ENCODE peak calls at places on chromosome 10, in six cellular contexts. X is testis, I is cardiac muscle cell, Y is lower leg skin, L is brain microvascular endothelial cell, N is upper lobe of right lung. K is an unnamed sample.

GRCh38 chr10:97508342-97508741 is 9.6 kb downstream of the UBTD1 start:
- DNase-seq in X (no peak), I (peak), Y (no peak), L (peak), N (no peak), K (peak)

GRCh38 chr10:67779455-67780205 is 58.4 kb downstream of the DNAJC12 start:
- DNase-seq in X (peak), I (peak), Y (peak), L (peak), N (no peak), K (peak)

GRCh38 chr10:119370046-119370770 is 162.8 kb downstream of the GRK5 start:
- DNase-seq in X (no peak), I (peak), Y (peak), L (peak), N (peak), K (peak)

GRCh38 chr10:25417611-25418010 is 242.8 kb downstream of the GPR158 start:
- DNase-seq in X (no peak), I (no peak), Y (no peak), L (no peak), N (no peak), K (no peak)

GRCh38 chr10:21364196-21365114 is 161.0 kb downstream of the SKIDA1 start:
- DNase-seq in X (peak), I (peak), Y (no peak), L (peak), N (no peak), K (peak)

GRCh38 chr10:74049995-74050394 is 52.1 kb downstream of the VCL start:
- DNase-seq in X (no peak), I (no peak), Y (no peak), L (no peak), N (no peak), K (no peak)

GRCh38 chr10:88990528-88991160 is at the start of gene FAS:
- DNase-seq in X (peak), I (peak), Y (peak), L (peak), N (peak), K (peak)

GRCh38 chr10:98664329-98665042 is 217.8 kb upstream of the HPS1 start:
- DNase-seq in X (peak), I (peak), Y (no peak), L (peak), N (no peak), K (no peak)

GRCh38 chr10:13633689-13634088 is 46.9 kb downstream of the PRPF18 start:
- DNase-seq in X (no peak), I (peak), Y (no peak), L (peak), N (no peak), K (no peak)

GRCh38 chr10:92544296-92544695 is 29.6 kb downstream of the IDE start:
- DNase-seq in X (no peak), I (peak), Y (no peak), L (no peak), N (no peak), K (peak)

GRCh38 chr10:92538231-92538958 is 35.5 kb downstream of the IDE start:
- DNase-seq in X (no peak), I (peak), Y (no peak), L (no peak), N (no peak), K (no peak)

GRCh38 chr10:92545556-92545955 is 28.3 kb downstream of the IDE start:
- DNase-seq in X (no peak), I (no peak), Y (no peak), L (no peak), N (no peak), K (no peak)

GRCh38 chr10:92541583-92541982 is 32.3 kb downstream of the IDE start:
- DNase-seq in X (no peak), I (no peak), Y (no peak), L (no peak), N (no peak), K (no peak)

DNA sequence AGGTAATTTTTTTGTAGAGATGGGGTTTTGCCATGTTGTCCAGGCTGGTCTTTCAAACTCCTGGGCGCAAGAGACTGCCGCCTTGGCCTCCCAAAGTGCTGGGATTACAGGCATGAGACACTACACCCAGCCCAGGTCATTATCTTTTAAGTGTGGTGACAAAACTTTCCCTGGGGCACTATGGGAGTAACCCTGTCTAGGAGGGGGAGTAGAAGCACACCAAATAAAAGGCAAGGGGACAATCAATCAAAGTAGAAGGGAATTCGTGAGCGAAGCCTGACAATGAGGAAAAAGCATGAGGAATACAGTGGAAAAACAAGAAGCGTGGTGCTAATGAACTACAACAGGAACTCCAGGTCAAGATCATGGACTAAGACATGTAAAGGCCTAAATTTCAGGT is 31.4 kb downstream of the IDE start:
- DNase-seq in X (no peak), I (no peak), Y (no peak), L (no peak), N (no peak), K (no peak)
- TF ChIP-seq CTCF in X (no peak), I (no peak), Y (no peak), L (no peak), N (no peak), K (no peak)

DNA sequence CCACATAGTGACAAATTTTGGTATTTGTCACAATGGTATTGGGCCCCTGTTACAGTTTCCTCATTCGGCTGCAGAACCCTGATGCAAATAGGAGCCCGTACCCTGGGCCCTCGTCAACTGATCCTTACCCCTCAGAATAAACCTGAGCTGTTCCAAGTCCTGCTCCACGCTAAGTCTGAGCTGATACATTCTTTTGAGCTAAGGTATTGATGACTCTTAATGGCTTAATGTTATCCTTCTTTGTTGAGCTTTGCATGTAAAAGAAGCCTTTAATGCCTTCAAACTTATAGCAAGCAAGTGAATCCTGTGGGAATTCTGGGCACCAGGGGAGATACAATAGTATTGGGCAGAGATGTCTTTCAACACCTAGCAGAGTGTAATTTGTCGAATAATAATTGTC is 31.8 kb downstream of the GATA3 start:
- DNase-seq in X (no peak), I (no peak), Y (no peak), L (no peak), N (no peak), K (no peak)
- TF ChIP-seq CTCF in X (no peak), I (no peak), Y (no peak), L (no peak), N (no peak), K (no peak)

DNA sequence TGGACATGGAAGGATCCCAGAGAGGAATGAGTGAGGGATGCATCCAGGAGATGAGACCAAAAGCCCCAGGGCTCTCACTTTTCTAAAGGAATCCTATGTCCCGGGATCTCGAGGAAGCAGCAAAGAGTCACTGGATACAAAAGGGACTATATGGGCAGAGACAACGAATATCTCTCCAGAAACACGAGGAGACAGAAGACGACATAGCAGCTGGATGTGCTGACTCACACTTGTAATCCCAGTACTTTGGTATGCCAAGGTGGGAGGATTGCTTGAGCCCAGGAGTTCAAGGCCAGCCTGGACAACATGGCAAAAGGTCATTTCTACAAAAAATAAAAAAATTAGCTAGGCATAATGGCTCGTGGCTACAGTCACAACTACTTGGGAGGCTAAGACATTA is 24.7 kb upstream of the MSMB start:
- DNase-seq in X (no peak), I (no peak), Y (no peak), L (no peak), N (no peak), K (no peak)
- TF ChIP-seq CTCF in X (no peak), I (no peak), Y (no peak), L (no peak), N (no peak), K (no peak)

DNA sequence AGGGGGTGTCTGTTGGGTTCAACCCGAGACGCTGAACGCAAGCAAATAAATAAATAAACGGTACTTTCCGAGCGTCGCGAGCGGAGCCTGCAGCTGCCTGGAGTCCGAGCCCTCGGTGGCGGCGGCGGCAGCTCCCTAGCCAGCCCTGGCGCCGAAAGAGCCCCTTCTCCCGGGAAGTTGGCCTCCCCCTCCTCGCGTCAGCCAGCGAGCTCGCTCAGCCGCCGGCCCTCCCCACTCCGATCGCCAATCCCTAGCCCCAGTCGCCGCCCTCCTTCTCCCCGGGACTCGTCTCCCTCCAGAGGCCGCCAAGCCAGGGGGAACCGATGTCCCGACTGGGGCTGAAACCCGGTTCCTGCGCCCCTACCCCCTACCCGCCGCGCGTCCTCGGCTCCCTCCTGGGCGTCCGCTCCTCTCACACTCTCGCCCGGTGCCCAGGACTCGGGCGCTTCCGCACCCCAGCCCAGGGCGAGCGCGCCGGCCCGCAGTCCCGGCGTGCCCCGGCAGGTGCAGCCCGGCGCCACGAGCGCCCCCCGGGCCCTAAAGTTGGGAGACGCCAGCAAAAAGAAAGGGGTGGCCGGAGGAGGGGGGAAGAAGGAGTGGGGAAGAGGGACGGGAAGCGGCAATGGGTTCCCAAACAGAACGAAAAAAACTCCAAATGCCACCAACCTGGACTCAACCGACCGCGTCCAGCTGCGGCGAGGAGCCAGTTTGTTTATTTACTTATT is at the start of gene GFRA1:
- DNase-seq in X (no peak), I (peak), Y (no peak), L (no peak), N (no peak), K (no peak)
- TF ChIP-seq CTCF in X (no peak), I (no peak), Y (no peak), L (peak), N (no peak), K (peak)

DNA sequence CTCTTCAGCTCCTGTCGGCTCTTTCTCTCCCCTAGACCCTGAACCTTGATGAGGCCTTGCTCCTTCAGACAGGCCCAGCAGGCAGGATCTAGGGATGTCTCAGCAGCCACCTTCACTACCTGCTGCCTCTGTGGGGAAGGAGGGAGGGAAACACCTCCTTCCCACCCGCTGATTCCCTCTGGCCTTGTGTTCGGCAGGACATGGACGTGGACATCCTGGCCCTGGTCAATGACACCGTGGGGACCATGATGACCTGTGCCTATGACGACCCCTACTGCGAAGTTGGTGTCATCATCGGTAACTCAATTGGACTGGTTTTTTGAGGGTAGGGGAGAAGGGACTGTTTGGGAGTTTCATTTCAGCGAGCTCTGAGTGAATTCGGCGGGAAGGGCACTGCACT is 20.3 kb downstream of the HKDC1 start:
- DNase-seq in X (no peak), I (no peak), Y (no peak), L (no peak), N (no peak), K (no peak)
- TF ChIP-seq CTCF in X (no peak), I (no peak), Y (no peak), L (no peak), N (no peak), K (no peak)

GRCh38 chr10:50937230-50937907 is 51.9 kb upstream of the A1CF start:
- DNase-seq in X (no peak), I (peak), Y (no peak), L (peak), N (no peak), K (peak)
- TF ChIP-seq CTCF in X (peak), I (peak), Y (no peak), L (peak), N (peak), K (peak)